ENCODE peak calls at places on chromosomes 2 and 18, in five cellular contexts. D is right lobe of liver; F is brain microvascular endothelial cell; E is effector memory CD4-positive, alpha-beta T cell; C is astrocyte. O is an unnamed sample. For H3K36me3, the result is how much of the 10 kb centered on the place peaks cover.

GRCh38 chr2:79389475-79389874 is 123.4 kb upstream of the CTNNA2 start:
- DNase-seq in E (no peak), D (no peak), F (no peak), C (peak), O (no peak)

GRCh38 chr2:127811397-127811860 is 458 bp upstream of the WDR33 start:
- DNase-seq in C (peak), F (no peak), E (no peak), D (no peak), O (no peak)

GRCh38 chr2:15932394-15933183 is 7.8 kb upstream of the MYCN start:
- DNase-seq in C (no peak), D (no peak), E (no peak), F (no peak), O (no peak)

GRCh38 chr2:189013047-189013446 is 38.9 kb downstream of the COL3A1 start:
- DNase-seq in D (no peak), E (no peak), C (no peak), F (no peak), O (no peak)

GRCh38 chr2:151422917-151423439 is 13.3 kb downstream of the RIF1 start:
- DNase-seq in E (no peak), F (no peak), D (no peak), C (no peak), O (no peak)

GRCh38 chr2:67840460-67841068 is 222.2 kb downstream of the C1D start:
- DNase-seq in D (peak), E (no peak), C (peak), F (peak), O (peak)

GRCh38 chr18:48396561-48396960 is 12.6 kb downstream of the ZBTB7C start:
- DNase-seq in E (no peak), C (no peak), D (no peak), F (no peak), O (no peak)

GRCh38 chr2:86704482-86704971 is 15.6 kb upstream of the RMND5A start:
- DNase-seq in C (peak), F (peak), D (no peak), E (no peak), O (peak)

GRCh38 chr18:36152781-36153180 is 23.1 kb downstream of the ELP2 start:
- DNase-seq in C (peak), F (no peak), D (no peak), E (no peak), O (no peak)

GRCh38 chr18:62118324-62118723 is 68.5 kb downstream of the PIGN start:
- DNase-seq in D (no peak), C (peak), E (no peak), F (peak), O (no peak)

GRCh38 chr2:226420646-226421045 is 379.0 kb downstream of the IRS1 start:
- DNase-seq in C (peak), D (no peak), F (no peak), E (no peak), O (no peak)

GRCh38 chr2:42906557-42907380 is 114.4 kb upstream of the HAAO start:
- DNase-seq in C (peak), D (no peak), E (no peak), F (no peak), O (peak)

GRCh38 chr2:10282621-10283105 is 20.0 kb upstream of the HPCAL1 start:
- DNase-seq in C (no peak), E (no peak), F (no peak), D (no peak), O (no peak)

GRCh38 chr2:8543412-8544167 is 138.3 kb upstream of the ID2 start:
- DNase-seq in E (peak), F (peak), D (peak), C (peak), O (peak)

GRCh38 chr2:239534581-239535412 is 134.0 kb upstream of the HDAC4 start:
- DNase-seq in D (no peak), E (no peak), F (no peak), C (no peak), O (no peak)

GRCh38 chr18:5238371-5238758 is 41.3 kb upstream of the AKAIN1 start:
- DNase-seq in E (no peak), C (no peak), F (peak), D (peak), O (peak)

GRCh38 chr2:164756773-164757172 is 84.8 kb downstream of the COBLL1 start:
- DNase-seq in E (no peak), C (no peak), D (no peak), F (no peak), O (no peak)

GRCh38 chr2:195613922-195614321 is 43.1 kb upstream of the SLC39A10 start:
- DNase-seq in E (no peak), C (peak), F (peak), D (no peak), O (no peak)

GRCh38 chr2:173881466-173881865 is 83.7 kb downstream of the SP3 start:
- DNase-seq in D (no peak), C (peak), F (no peak), E (no peak), O (no peak)

GRCh38 chr18:39845086-39845485 is 2109.9 kb upstream of the PIK3C3 start:
- DNase-seq in F (no peak), D (no peak), E (no peak), C (no peak), O (no peak)

GRCh38 chr2:172436889-172437288 is 9.5 kb downstream of the ITGA6 start:
- DNase-seq in C (no peak), F (no peak), E (no peak), D (no peak), O (no peak)

GRCh38 chr2:222115296-222115695 is 183.5 kb downstream of the PAX3 start:
- DNase-seq in F (no peak), C (no peak), E (no peak), D (no peak), O (no peak)

GRCh38 chr2:18545384-18545783 is 15.1 kb downstream of the RDH14 start:
- DNase-seq in D (no peak), C (peak), E (no peak), F (peak), O (no peak)

GRCh38 chr2:226478121-226478809 is 321.4 kb downstream of the IRS1 start:
- DNase-seq in F (peak), E (no peak), C (peak), D (peak), O (peak)

GRCh38 chr2:132681766-132682165 is 11.8 kb upstream of the LYPD1 start:
- DNase-seq in F (peak), D (no peak), C (no peak), E (no peak), O (no peak)

GRCh38 chr2:163604941-163605555 is 130.8 kb downstream of the FIGN start:
- DNase-seq in E (no peak), D (no peak), C (peak), F (peak), O (no peak)

GRCh38 chr2:113084249-113085000 is 16.7 kb downstream of the IL1F10 start:
- DNase-seq in F (no peak), E (no peak), D (no peak), C (no peak), O (no peak)

GRCh38 chr18:5447442-5447841 is 96.4 kb downstream of the EPB41L3 start:
- DNase-seq in D (no peak), F (no peak), C (no peak), E (no peak), O (no peak)

GRCh38 chr2:42340938-42341636 is 19.9 kb downstream of the COX7A2L start:
- DNase-seq in F (no peak), D (no peak), E (no peak), C (no peak), O (no peak)

GRCh38 chr2:202378001-202378400 is 1.9 kb downstream of the BMPR2 start:
- DNase-seq in D (no peak), F (no peak), E (no peak), C (no peak), O (no peak)

GRCh38 chr2:120722603-120723421 is 12.9 kb upstream of the GLI2 start:
- DNase-seq in D (no peak), C (peak), E (no peak), F (peak), O (peak)

GRCh38 chr18:12278153-12278764 is 24.1 kb downstream of the CIDEA start:
- DNase-seq in E (no peak), D (no peak), F (no peak), C (no peak), O (no peak)

GRCh38 chr18:33804258-33804657 is 226.2 kb downstream of the ASXL3 start:
- DNase-seq in F (peak), D (no peak), E (no peak), C (peak), O (peak)

GRCh38 chr18:24482826-24483225 is 22.4 kb downstream of the HRH4 start:
- DNase-seq in E (no peak), C (no peak), D (no peak), F (no peak), O (no peak)

GRCh38 chr2:134282638-134283400 is 28.9 kb downstream of the MGAT5 start:
- DNase-seq in C (no peak), E (no peak), F (no peak), D (no peak), O (no peak)

GRCh38 chr18:49640741-49641140 is 78.9 kb downstream of the LIPG start:
- DNase-seq in F (no peak), E (no peak), C (no peak), D (no peak), O (no peak)

GRCh38 chr18:57803119-57803969 is at the start of gene ATP8B1:
- DNase-seq in F (no peak), C (peak), E (no peak), D (peak), O (peak)

GRCh38 chr2:190982263-190983034 is 31.5 kb downstream of the STAT1 start:
- DNase-seq in E (no peak), C (no peak), F (no peak), D (no peak), O (no peak)

GRCh38 chr2:190980630-190981214 is 33.2 kb downstream of the STAT1 start:
- DNase-seq in F (no peak), C (no peak), D (no peak), E (no peak), O (no peak)

GRCh38 chr2:190981733-190982132 is 32.2 kb downstream of the STAT1 start:
- DNase-seq in C (no peak), F (no peak), E (no peak), D (no peak), O (no peak)

GRCh38 chr2:190978389-190979053 is 35.5 kb downstream of the STAT1 start:
- DNase-seq in D (no peak), F (peak), C (peak), E (no peak), O (no peak)

GRCh38 chr2:190979906-190980629 is 33.9 kb downstream of the STAT1 start:
- DNase-seq in F (peak), D (peak), C (peak), E (no peak), O (peak)
- H3K36me3 ChIP-seq in F (half or more), D (under half), C (half or more), E (half or more), O (half or more)

DNA sequence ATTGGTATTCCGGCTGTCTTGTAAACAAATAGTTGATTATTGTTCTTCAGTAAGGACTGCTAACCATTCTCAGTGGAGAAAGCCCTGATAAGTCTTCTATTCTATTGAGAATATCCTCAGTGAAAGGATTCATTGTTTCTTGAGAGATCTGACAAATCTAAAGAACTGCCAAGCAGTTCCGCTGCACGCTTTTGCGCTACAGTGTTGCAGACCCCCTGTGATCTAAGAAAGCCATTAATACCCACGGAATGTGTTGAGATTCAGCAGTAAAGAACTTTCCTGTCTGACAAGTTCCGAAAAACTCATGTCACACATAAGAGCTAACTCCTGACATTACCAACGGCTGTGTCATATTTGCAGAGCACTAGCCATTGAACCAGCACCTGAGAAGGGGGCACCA is 63.8 kb downstream of the ZNF236 start:
- DNase-seq in E (no peak), F (no peak), C (no peak), D (no peak), O (no peak)
- H3K36me3 ChIP-seq in E (half or more), F (under half), C (under half), D (under half), O (half or more)

GRCh38 chr18:80137976-80138375 is 28.9 kb downstream of the ADNP2 start:
- DNase-seq in C (no peak), F (no peak), D (no peak), E (no peak), O (no peak)

GRCh38 chr18:80136679-80137078 is 27.6 kb downstream of the ADNP2 start:
- DNase-seq in D (no peak), F (no peak), E (no peak), C (no peak), O (no peak)

GRCh38 chr18:80135136-80135535 is 26.1 kb downstream of the ADNP2 start:
- DNase-seq in F (no peak), D (no peak), C (no peak), E (no peak), O (no peak)

GRCh38 chr18:80140455-80140985 is 31.5 kb downstream of the ADNP2 start:
- DNase-seq in C (no peak), E (no peak), D (no peak), F (no peak), O (no peak)

DNA sequence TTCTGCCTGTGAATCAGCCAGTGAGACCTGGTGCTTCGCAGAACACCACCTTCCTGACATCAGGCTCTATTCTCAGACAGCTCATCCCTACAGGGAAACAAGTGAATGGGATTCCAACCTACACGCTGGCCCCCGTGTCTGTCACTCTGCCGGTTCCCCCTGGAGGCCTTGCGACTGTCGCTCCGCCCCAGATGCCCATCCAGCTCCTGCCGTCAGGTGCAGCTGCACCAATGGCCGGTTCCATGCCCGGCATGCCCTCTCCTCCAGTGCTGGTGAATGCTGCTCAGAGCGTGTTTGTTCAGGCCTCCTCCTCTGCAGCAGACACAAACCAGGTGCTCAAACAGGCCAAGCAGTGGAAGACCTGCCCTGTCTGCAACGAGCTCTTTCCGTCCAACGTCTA is 28.1 kb downstream of the ADNP2 start:
- DNase-seq in F (no peak), E (no peak), C (no peak), D (no peak), O (no peak)
- H3K36me3 ChIP-seq in F (under half), E (under half), C (half or more), D (under half), O (under half)

GRCh38 chr18:26017929-26018328 is 72.5 kb downstream of the SS18 start:
- DNase-seq in F (no peak), E (no peak), C (no peak), D (no peak), O (no peak)

GRCh38 chr18:26021061-26021754 is 69.2 kb downstream of the SS18 start:
- DNase-seq in F (no peak), E (no peak), C (no peak), D (no peak), O (no peak)

DNA sequence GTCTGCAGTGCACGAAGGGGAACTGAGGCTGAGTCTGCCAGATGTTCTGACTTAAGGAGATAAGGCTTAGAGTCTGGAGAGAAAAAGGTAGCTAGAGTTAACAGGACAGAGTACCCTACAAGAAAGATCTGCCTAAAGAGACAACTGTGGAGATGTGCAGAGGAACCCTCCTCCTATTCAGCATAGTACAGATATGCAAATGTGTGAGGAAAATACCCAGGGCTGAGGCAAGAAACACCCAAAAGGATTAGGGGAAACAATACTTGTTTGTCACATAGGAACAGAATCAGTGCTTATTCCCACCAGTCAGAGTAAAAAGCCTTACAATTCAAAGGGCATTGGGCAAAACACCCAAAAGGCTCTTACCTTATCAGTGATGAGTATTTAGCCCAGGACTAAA is 67.8 kb downstream of the SS18 start:
- DNase-seq in D (no peak), F (no peak), C (no peak), E (no peak), O (no peak)
- H3K36me3 ChIP-seq in D (under half), F (under half), C (under half), E (half or more), O (under half)

DNA sequence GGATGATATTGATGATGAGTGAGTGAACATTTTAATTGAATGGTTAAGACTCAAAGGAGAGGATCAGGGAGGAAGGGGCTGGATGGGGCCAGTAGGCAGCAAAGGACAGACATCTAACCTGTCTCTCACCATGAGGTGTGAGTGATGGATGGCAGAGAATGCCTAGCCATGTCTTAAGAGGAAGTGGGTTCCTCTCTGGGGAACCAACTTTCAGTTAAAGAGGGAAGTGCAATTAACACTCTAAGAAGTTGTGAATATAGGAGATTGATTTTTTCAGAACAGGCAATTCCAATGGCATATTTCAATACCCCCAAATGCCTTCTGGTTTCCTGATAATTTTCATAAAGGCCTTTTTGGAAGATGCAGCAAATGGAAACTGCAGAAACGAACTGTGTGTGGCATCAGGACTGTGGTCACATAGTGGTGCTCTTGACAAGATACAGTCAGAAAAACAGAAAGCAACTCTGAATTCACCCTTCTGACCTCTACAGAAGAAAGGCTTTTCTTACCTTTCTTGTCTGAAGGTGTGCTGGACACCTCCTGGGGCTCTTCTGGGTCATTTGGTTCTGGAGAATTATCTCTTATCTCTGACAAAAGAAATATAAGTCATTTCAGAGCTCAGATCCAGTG is 10.2 kb downstream of the SP110 start:
- DNase-seq in D (no peak), C (no peak), E (no peak), F (no peak), O (no peak)
- H3K36me3 ChIP-seq in D (under half), C (under half), E (half or more), F (half or more), O (half or more)

GRCh38 chr2:231276986-231277385 is 78.6 kb downstream of the ARMC9 start:
- DNase-seq in E (no peak), D (no peak), C (no peak), F (no peak), O (no peak)
- H3K36me3 ChIP-seq in E (under half), D (under half), C (under half), F (half or more), O (half or more)

GRCh38 chr2:70044290-70045040 is 42.8 kb upstream of the PCBP1 start:
- DNase-seq in D (peak), C (no peak), F (no peak), E (no peak), O (peak)

GRCh38 chr2:70049261-70049660 is 38.0 kb upstream of the PCBP1 start:
- DNase-seq in C (no peak), F (no peak), D (peak), E (no peak), O (no peak)

GRCh38 chr2:70047406-70048033 is 39.8 kb upstream of the PCBP1 start:
- DNase-seq in F (no peak), D (peak), C (no peak), E (no peak), O (no peak)

GRCh38 chr2:70045932-70046331 is 41.3 kb upstream of the PCBP1 start:
- DNase-seq in F (no peak), E (no peak), D (peak), C (no peak), O (no peak)

DNA sequence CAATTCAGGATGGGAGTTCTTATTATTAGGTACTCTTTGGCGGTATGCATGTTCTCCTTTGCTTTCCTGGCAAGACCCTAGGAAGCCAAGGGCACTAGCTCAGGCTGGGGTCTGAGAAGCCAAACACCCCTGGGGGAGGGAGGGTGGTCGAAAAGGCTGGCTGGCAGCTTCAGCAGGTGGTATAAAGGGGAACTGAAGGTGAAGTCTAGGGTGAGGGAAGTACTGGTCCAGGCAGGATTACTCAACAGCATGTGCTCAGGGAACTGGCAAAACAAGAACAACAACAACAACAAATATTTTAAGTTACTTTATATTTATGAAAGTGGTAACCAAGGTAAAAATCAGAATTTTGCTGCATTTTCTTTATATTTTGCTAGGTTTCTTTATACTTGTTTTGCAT is 40.7 kb upstream of the PCBP1 start:
- DNase-seq in D (peak), F (no peak), E (no peak), C (no peak), O (no peak)
- H3K36me3 ChIP-seq in D (under half), F (under half), E (under half), C (under half), O (half or more)

DNA sequence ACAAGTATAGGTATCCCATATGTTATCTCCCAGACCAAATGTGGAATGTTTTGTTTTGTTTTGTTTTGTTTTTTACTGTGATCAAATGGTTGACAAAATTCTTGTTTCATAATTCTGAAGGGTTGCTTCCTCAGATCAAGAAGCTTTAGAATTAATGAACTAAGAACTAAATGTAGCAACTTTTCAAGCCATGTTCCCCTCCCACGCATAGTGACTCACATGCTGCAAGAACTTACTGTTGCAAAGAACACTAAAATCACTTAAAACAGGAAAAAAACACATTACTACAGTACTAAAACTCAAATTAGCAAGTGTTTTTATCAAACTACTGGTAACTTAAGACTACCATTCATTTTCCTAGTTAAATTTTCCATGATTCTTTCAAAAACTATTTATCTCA is 30.6 kb downstream of the HNRNPLL start:
- DNase-seq in D (no peak), E (no peak), F (peak), C (peak), O (no peak)
- H3K36me3 ChIP-seq in D (under half), E (half or more), F (under half), C (under half), O (half or more)

O was measured in stomach.